ENCODE peak calls at places on chromosomes 12 and 14, in five cellular contexts. F is A172, O is body of pancreas, H is GM20000, P is heart right ventricle. E is an unnamed sample.
A peak's percentile ranks its signal among the peaks of the same experiment; 100 is the strongest.

GRCh38 chr12:128353271-128353670 is 86.3 kb downstream of the TMEM132C start:
- DNase-seq in H (no peak), F (no peak), O (no peak), P (no peak), E (no peak)

GRCh38 chr14:95307402-95308041 is 12.2 kb downstream of the CLMN start:
- DNase-seq in H (no peak), P (no peak), O (peak; percentile 80), F (no peak), E (no peak)

GRCh38 chr12:109727039-109727723 is 13.6 kb downstream of the FAM222A start:
- DNase-seq in P (no peak), H (no peak), F (no peak), O (peak; percentile 66), E (no peak)

GRCh38 chr14:72439707-72440106 is 454.2 kb downstream of the DPF3 start:
- DNase-seq in F (no peak), H (peak; percentile 16), P (no peak), O (no peak), E (peak; percentile 50)

GRCh38 chr12:117968826-117969659 is at the start of gene KSR2:
- DNase-seq in F (peak; percentile 36), O (peak; percentile 93), P (peak; percentile 3), H (peak; percentile 81), E (peak; percentile 60)

GRCh38 chr12:113016796-113017195 is 38.5 kb downstream of the OAS2 start:
- DNase-seq in O (no peak), F (no peak), P (no peak), H (no peak), E (no peak)

GRCh38 chr12:52798671-52799497 is 3.0 kb upstream of the KRT3 start:
- DNase-seq in H (no peak), P (no peak), O (no peak), F (peak; percentile 84), E (no peak)

GRCh38 chr12:45473636-45474035 is 255.9 kb upstream of the ARID2 start:
- DNase-seq in P (no peak), F (no peak), H (no peak), O (no peak), E (no peak)

GRCh38 chr12:79659961-79660431 is 30.8 kb downstream of the PAWR start:
- DNase-seq in H (no peak), P (no peak), F (no peak), O (no peak), E (no peak)

E was measured in T-helper 2 cell treated with Interferon-gamma antibody and Interleukin-4, amounts not matched to agents 5 μg/mL and 100 μg/mL, for 36 hours.